ENCODE peak calls at places on chromosomes 1 and 21, in ten cellular contexts. One of them, this sample, is unnamed.

GRCh38 chr21:31538821-31539220 is 120.7 kb upstream of the SOD1 start:
- DNase-seq in activated CD4-positive, alpha-beta T cell treated with anti-CD3 and anti-CD28 coated beads, Interleukin-2, amount 10 ng/mL, durations not matched to agents 7 days and 5 days: no peak
- DNase-seq in cardiac fibroblast: no peak
- DNase-seq in effector memory CD4-positive, alpha-beta T cell: no peak
- DNase-seq in glomerular endothelial cell: no peak
- DNase-seq in hippocampal formation: no peak
- DNase-seq in stimulated activated CD4-positive, alpha-beta T cell treated with anti-CD3 and anti-CD28 coated beads, Interleukin-2, amount 100 ng/mL, for 48 hours: no peak
- DNase-seq in endothelial cell: no peak
- DNase-seq in COR-L47: no peak
- DNase-seq in H9: no peak
- DNase-seq in this sample: no peak

GRCh38 chr1:36351222-36351977 is 28.0 kb upstream of the EVA1B start:
- DNase-seq in endothelial cell: no peak
- DNase-seq in stimulated activated CD4-positive, alpha-beta T cell treated with anti-CD3 and anti-CD28 coated beads, Interleukin-2, amount 100 ng/mL, for 48 hours: no peak
- DNase-seq in COR-L47: no peak
- DNase-seq in activated CD4-positive, alpha-beta T cell treated with anti-CD3 and anti-CD28 coated beads, Interleukin-2, amount 10 ng/mL, durations not matched to agents 7 days and 5 days: no peak
- DNase-seq in glomerular endothelial cell: no peak
- DNase-seq in effector memory CD4-positive, alpha-beta T cell: no peak
- DNase-seq in H9: no peak
- DNase-seq in cardiac fibroblast: peak; percentile 92
- DNase-seq in hippocampal formation: peak; percentile 6
- DNase-seq in this sample: no peak

GRCh38 chr21:36733857-36734256 is 34.9 kb downstream of the SIM2 start:
- DNase-seq in stimulated activated CD4-positive, alpha-beta T cell treated with anti-CD3 and anti-CD28 coated beads, Interleukin-2, amount 100 ng/mL, for 48 hours: no peak
- DNase-seq in glomerular endothelial cell: no peak
- DNase-seq in H9: no peak
- DNase-seq in effector memory CD4-positive, alpha-beta T cell: no peak
- DNase-seq in endothelial cell: no peak
- DNase-seq in hippocampal formation: no peak
- DNase-seq in activated CD4-positive, alpha-beta T cell treated with anti-CD3 and anti-CD28 coated beads, Interleukin-2, amount 10 ng/mL, durations not matched to agents 7 days and 5 days: no peak
- DNase-seq in COR-L47: no peak
- DNase-seq in cardiac fibroblast: no peak
- DNase-seq in this sample: no peak

GRCh38 chr1:22534951-22535350 is 28.3 kb upstream of the EPHA8 start:
- DNase-seq in COR-L47: no peak
- DNase-seq in effector memory CD4-positive, alpha-beta T cell: no peak
- DNase-seq in hippocampal formation: no peak
- DNase-seq in activated CD4-positive, alpha-beta T cell treated with anti-CD3 and anti-CD28 coated beads, Interleukin-2, amount 10 ng/mL, durations not matched to agents 7 days and 5 days: no peak
- DNase-seq in cardiac fibroblast: no peak
- DNase-seq in H9: no peak
- DNase-seq in stimulated activated CD4-positive, alpha-beta T cell treated with anti-CD3 and anti-CD28 coated beads, Interleukin-2, amount 100 ng/mL, for 48 hours: no peak
- DNase-seq in endothelial cell: no peak
- DNase-seq in glomerular endothelial cell: no peak
- DNase-seq in this sample: no peak

GRCh38 chr1:94694234-94694915 is 125.8 kb upstream of the SLC44A3 start:
- DNase-seq in stimulated activated CD4-positive, alpha-beta T cell treated with anti-CD3 and anti-CD28 coated beads, Interleukin-2, amount 100 ng/mL, for 48 hours: no peak
- DNase-seq in cardiac fibroblast: no peak
- DNase-seq in effector memory CD4-positive, alpha-beta T cell: no peak
- DNase-seq in H9: no peak
- DNase-seq in hippocampal formation: no peak
- DNase-seq in glomerular endothelial cell: no peak
- DNase-seq in COR-L47: no peak
- DNase-seq in activated CD4-positive, alpha-beta T cell treated with anti-CD3 and anti-CD28 coated beads, Interleukin-2, amount 10 ng/mL, durations not matched to agents 7 days and 5 days: no peak
- DNase-seq in endothelial cell: no peak
- DNase-seq in this sample: no peak

GRCh38 chr1:246210751-246211150 is 296.3 kb downstream of the SMYD3 start:
- DNase-seq in COR-L47: peak; percentile 43
- DNase-seq in endothelial cell: peak; percentile 65
- DNase-seq in effector memory CD4-positive, alpha-beta T cell: no peak
- DNase-seq in hippocampal formation: no peak
- DNase-seq in stimulated activated CD4-positive, alpha-beta T cell treated with anti-CD3 and anti-CD28 coated beads, Interleukin-2, amount 100 ng/mL, for 48 hours: no peak
- DNase-seq in cardiac fibroblast: no peak
- DNase-seq in H9: no peak
- DNase-seq in glomerular endothelial cell: no peak
- DNase-seq in activated CD4-positive, alpha-beta T cell treated with anti-CD3 and anti-CD28 coated beads, Interleukin-2, amount 10 ng/mL, durations not matched to agents 7 days and 5 days: no peak
- DNase-seq in this sample: no peak

GRCh38 chr1:47522890-47523811 is 85.3 kb downstream of the FOXD2 start:
- DNase-seq in stimulated activated CD4-positive, alpha-beta T cell treated with anti-CD3 and anti-CD28 coated beads, Interleukin-2, amount 100 ng/mL, for 48 hours: no peak
- DNase-seq in endothelial cell: no peak
- DNase-seq in glomerular endothelial cell: no peak
- DNase-seq in activated CD4-positive, alpha-beta T cell treated with anti-CD3 and anti-CD28 coated beads, Interleukin-2, amount 10 ng/mL, durations not matched to agents 7 days and 5 days: no peak
- DNase-seq in cardiac fibroblast: no peak
- DNase-seq in H9: no peak
- DNase-seq in effector memory CD4-positive, alpha-beta T cell: no peak
- DNase-seq in COR-L47: peak; percentile 29
- DNase-seq in hippocampal formation: no peak
- DNase-seq in this sample: no peak

GRCh38 chr1:154157520-154158306 is 2.8 kb upstream of the NUP210L start:
- DNase-seq in stimulated activated CD4-positive, alpha-beta T cell treated with anti-CD3 and anti-CD28 coated beads, Interleukin-2, amount 100 ng/mL, for 48 hours: peak; percentile 55
- DNase-seq in effector memory CD4-positive, alpha-beta T cell: peak; percentile 47
- DNase-seq in COR-L47: no peak
- DNase-seq in glomerular endothelial cell: no peak
- DNase-seq in activated CD4-positive, alpha-beta T cell treated with anti-CD3 and anti-CD28 coated beads, Interleukin-2, amount 10 ng/mL, durations not matched to agents 7 days and 5 days: peak; percentile 90
- DNase-seq in hippocampal formation: no peak
- DNase-seq in endothelial cell: no peak
- DNase-seq in H9: no peak
- DNase-seq in cardiac fibroblast: peak; percentile 50
- DNase-seq in this sample: no peak

GRCh38 chr1:61202854-61203603 is 120.7 kb downstream of the NFIA start:
- DNase-seq in stimulated activated CD4-positive, alpha-beta T cell treated with anti-CD3 and anti-CD28 coated beads, Interleukin-2, amount 100 ng/mL, for 48 hours: no peak
- DNase-seq in activated CD4-positive, alpha-beta T cell treated with anti-CD3 and anti-CD28 coated beads, Interleukin-2, amount 10 ng/mL, durations not matched to agents 7 days and 5 days: no peak
- DNase-seq in hippocampal formation: no peak
- DNase-seq in glomerular endothelial cell: no peak
- DNase-seq in COR-L47: no peak
- DNase-seq in H9: no peak
- DNase-seq in effector memory CD4-positive, alpha-beta T cell: no peak
- DNase-seq in cardiac fibroblast: no peak
- DNase-seq in endothelial cell: no peak
- DNase-seq in this sample: no peak

GRCh38 chr1:37360011-37360410 is 114.4 kb upstream of the ZC3H12A start:
- DNase-seq in H9: no peak
- DNase-seq in activated CD4-positive, alpha-beta T cell treated with anti-CD3 and anti-CD28 coated beads, Interleukin-2, amount 10 ng/mL, durations not matched to agents 7 days and 5 days: no peak
- DNase-seq in cardiac fibroblast: no peak
- DNase-seq in hippocampal formation: no peak
- DNase-seq in stimulated activated CD4-positive, alpha-beta T cell treated with anti-CD3 and anti-CD28 coated beads, Interleukin-2, amount 100 ng/mL, for 48 hours: no peak
- DNase-seq in glomerular endothelial cell: no peak
- DNase-seq in endothelial cell: no peak
- DNase-seq in effector memory CD4-positive, alpha-beta T cell: no peak
- DNase-seq in COR-L47: no peak
- DNase-seq in this sample: no peak

GRCh38 chr1:241944300-241944699 is 13.3 kb upstream of the BECN2 start:
- DNase-seq in stimulated activated CD4-positive, alpha-beta T cell treated with anti-CD3 and anti-CD28 coated beads, Interleukin-2, amount 100 ng/mL, for 48 hours: no peak
- DNase-seq in effector memory CD4-positive, alpha-beta T cell: no peak
- DNase-seq in activated CD4-positive, alpha-beta T cell treated with anti-CD3 and anti-CD28 coated beads, Interleukin-2, amount 10 ng/mL, durations not matched to agents 7 days and 5 days: no peak
- DNase-seq in endothelial cell: no peak
- DNase-seq in hippocampal formation: no peak
- DNase-seq in cardiac fibroblast: no peak
- DNase-seq in glomerular endothelial cell: no peak
- DNase-seq in H9: no peak
- DNase-seq in COR-L47: no peak
- DNase-seq in this sample: no peak

GRCh38 chr1:201140941-201141260 is 13.4 kb downstream of the TMEM9 start:
- DNase-seq in glomerular endothelial cell: no peak
- DNase-seq in stimulated activated CD4-positive, alpha-beta T cell treated with anti-CD3 and anti-CD28 coated beads, Interleukin-2, amount 100 ng/mL, for 48 hours: no peak
- DNase-seq in cardiac fibroblast: no peak
- DNase-seq in endothelial cell: no peak
- DNase-seq in hippocampal formation: no peak
- DNase-seq in effector memory CD4-positive, alpha-beta T cell: no peak
- DNase-seq in activated CD4-positive, alpha-beta T cell treated with anti-CD3 and anti-CD28 coated beads, Interleukin-2, amount 10 ng/mL, durations not matched to agents 7 days and 5 days: no peak
- DNase-seq in COR-L47: no peak
- DNase-seq in H9: no peak
- DNase-seq in this sample: no peak

GRCh38 chr1:109636201-109636952 is 16.7 kb downstream of the AMPD2 start:
- DNase-seq in cardiac fibroblast: peak; percentile 64
- DNase-seq in COR-L47: no peak
- DNase-seq in stimulated activated CD4-positive, alpha-beta T cell treated with anti-CD3 and anti-CD28 coated beads, Interleukin-2, amount 100 ng/mL, for 48 hours: no peak
- DNase-seq in endothelial cell: no peak
- DNase-seq in hippocampal formation: no peak
- DNase-seq in glomerular endothelial cell: no peak
- DNase-seq in H9: peak; percentile 55
- DNase-seq in effector memory CD4-positive, alpha-beta T cell: no peak
- DNase-seq in activated CD4-positive, alpha-beta T cell treated with anti-CD3 and anti-CD28 coated beads, Interleukin-2, amount 10 ng/mL, durations not matched to agents 7 days and 5 days: peak; percentile 4
- DNase-seq in this sample: no peak